ENCODE peak calls at places on chromosomes 3 and 15, in five cellular contexts. H is fibroblast of mammary gland, R is posterior cingulate gyrus, B is H9, L is Caki2. U is an unnamed sample.

GRCh38 chr15:40790723-40791122 is 16.2 kb upstream of the ZFYVE19 start:
- DNase-seq in H (peak), R (no peak), B (no peak), L (peak), U (no peak)

GRCh38 chr15:69035205-69035917 is 20.9 kb downstream of the NOX5 start:
- DNase-seq in H (no peak), R (no peak), B (peak), L (no peak), U (no peak)

GRCh38 chr15:41945221-41945620 is 27.1 kb downstream of the EHD4 start:
- DNase-seq in H (no peak), R (no peak), B (no peak), L (no peak), U (peak)

GRCh38 chr15:69170597-69170996 is 10.2 kb downstream of the GLCE start:
- DNase-seq in H (no peak), R (no peak), B (no peak), L (no peak), U (no peak)

GRCh38 chr15:55993111-55993803 is at the start of gene NEDD4:
- DNase-seq in H (peak), R (peak), B (peak), L (peak), U (peak)

GRCh38 chr3:139655880-139656279 is 21.9 kb downstream of the NMNAT3 start:
- DNase-seq in H (peak), R (no peak), B (no peak), L (no peak), U (no peak)

GRCh38 chr3:12681586-12682371 is 17.9 kb upstream of the RAF1 start:
- DNase-seq in H (peak), R (no peak), B (no peak), L (no peak), U (peak)

GRCh38 chr15:84879088-84879780 is 5.2 kb upstream of the SLC28A1 start:
- DNase-seq in H (no peak), R (no peak), B (no peak), L (no peak), U (no peak)

GRCh38 chr15:69552057-69552815 is 99.6 kb downstream of the RPLP1 start:
- DNase-seq in H (no peak), R (no peak), B (no peak), L (no peak), U (no peak)

GRCh38 chr3:144394052-144394451 is 422.4 kb downstream of the DIPK2A start:
- DNase-seq in H (peak), R (no peak), B (no peak), L (no peak), U (no peak)

GRCh38 chr3:131338948-131339640 is 42.5 kb upstream of the NUDT16 start:
- DNase-seq in H (peak), R (no peak), B (no peak), L (no peak), U (no peak)

GRCh38 chr3:169929830-169930519 is 18.6 kb downstream of the SAMD7 start:
- DNase-seq in H (no peak), R (no peak), B (no peak), L (no peak), U (no peak)

GRCh38 chr3:66795365-66795764 is 202.7 kb upstream of the KBTBD8 start:
- DNase-seq in H (peak), R (no peak), B (no peak), L (no peak), U (no peak)

GRCh38 chr3:31946484-31947081 is 34.5 kb downstream of the OSBPL10 start:
- DNase-seq in H (peak), R (no peak), B (no peak), L (no peak), U (no peak)

GRCh38 chr3:147945968-147946519 is 536.9 kb downstream of the ZIC1 start:
- DNase-seq in H (peak), R (peak), B (peak), L (peak), U (peak)

GRCh38 chr3:135023985-135024658 is 229.1 kb downstream of the EPHB1 start:
- DNase-seq in H (no peak), R (no peak), B (no peak), L (no peak), U (no peak)

GRCh38 chr3:46671541-46672348 is 21.7 kb downstream of the ALS2CL start:
- DNase-seq in H (no peak), R (no peak), B (peak), L (no peak), U (no peak)

GRCh38 chr3:187102073-187102634 is 37.1 kb downstream of the RPL39L start:
- DNase-seq in H (no peak), R (no peak), B (no peak), L (no peak), U (no peak)

GRCh38 chr3:48429416-48430358 is at the start of gene PLXNB1:
- DNase-seq in H (peak), R (peak), B (peak), L (peak), U (peak)

U was measured in RPMI7951.